ENCODE peak calls at places on chromosomes 11 and 22, in five cellular contexts. N is GM12878, E is epithelial cell of proximal tubule, Y is lower lobe of right lung, K is fibroblast of mammary gland. R is an unnamed sample.

GRCh38 chr11:125591659-125592304 is 870 bp upstream of the STT3A start:
- DNase-seq in K (peak), Y (peak), N (no peak), E (no peak), R (peak)

GRCh38 chr22:43819691-43820670 is 7.9 kb upstream of the EFCAB6 start:
- DNase-seq in E (no peak), N (no peak), K (no peak), Y (no peak), R (no peak)

GRCh38 chr11:78291754-78292108 is 103.0 kb downstream of the USP35 start:
- DNase-seq in N (no peak), E (no peak), Y (no peak), K (no peak), R (no peak)

GRCh38 chr11:10934293-10934850 is 76.5 kb upstream of the ZBED5 start:
- DNase-seq in N (no peak), E (no peak), K (no peak), Y (no peak), R (no peak)

GRCh38 chr11:124611016-124611571 is at the start of gene PANX3:
- DNase-seq in Y (no peak), K (no peak), E (no peak), N (no peak), R (no peak)

GRCh38 chr11:2419638-2420501 is 19.3 kb downstream of the TSSC4 start:
- DNase-seq in N (peak), K (peak), E (no peak), Y (peak), R (peak)

GRCh38 chr11:35035894-35036408 is 103.0 kb upstream of the CD44 start:
- DNase-seq in E (peak), Y (no peak), K (peak), N (peak), R (peak)

GRCh38 chr11:2102132-2102882 is 36.9 kb downstream of the IGF2 start:
- DNase-seq in N (no peak), E (no peak), K (no peak), Y (peak), R (no peak)

GRCh38 chr11:2129699-2130366 is 9.4 kb downstream of the IGF2 start:
- DNase-seq in K (no peak), N (no peak), E (no peak), Y (no peak), R (no peak)

GRCh38 chr22:32473388-32473952 is 1.1 kb upstream of the FBXO7 start:
- DNase-seq in K (peak), E (no peak), Y (no peak), N (peak), R (no peak)

GRCh38 chr11:30481816-30482215 is 104.3 kb downstream of the MPPED2 start:
- DNase-seq in K (no peak), E (no peak), Y (no peak), N (no peak), R (no peak)

GRCh38 chr11:14687943-14688627 is 44.5 kb downstream of the PDE3B start:
- DNase-seq in Y (no peak), K (no peak), N (no peak), E (no peak), R (no peak)

GRCh38 chr11:34653031-34653430 is 32.1 kb downstream of the EHF start:
- DNase-seq in K (no peak), N (no peak), Y (no peak), E (no peak), R (no peak)

GRCh38 chr11:5234390-5234834 is at the start of gene HBD:
- DNase-seq in Y (no peak), K (no peak), E (no peak), N (no peak), R (no peak)

GRCh38 chr22:32466496-32466895 is 2.2 kb upstream of the BPIFC start:
- DNase-seq in E (no peak), K (peak), Y (no peak), N (no peak), R (no peak)

GRCh38 chr11:109994896-109995295 is 98.3 kb upstream of the ZC3H12C start:
- DNase-seq in K (peak), Y (no peak), E (no peak), N (no peak), R (no peak)

GRCh38 chr22:46537946-46538815 is 761 bp upstream of the CELSR1 start:
- DNase-seq in N (no peak), E (no peak), Y (no peak), K (peak), R (no peak)

GRCh38 chr22:40690370-40690769 is 11.1 kb downstream of the MCHR1 start:
- DNase-seq in Y (no peak), K (no peak), N (no peak), E (no peak), R (no peak)

GRCh38 chr11:63993100-63993499 is 6.9 kb downstream of the OTUB1 start:
- DNase-seq in E (no peak), Y (no peak), N (no peak), K (no peak), R (no peak)

GRCh38 chr22:22397875-22398524 is 110.5 kb downstream of the ZNF280B start:
- DNase-seq in N (no peak), K (no peak), E (no peak), Y (no peak), R (no peak)
- H3K4me3 ChIP-seq in N (no peak), K (no peak), E (no peak), Y (no peak), R (no peak)

GRCh38 chr11:95790123-95790932 is at the start of gene CEP57:
- DNase-seq in N (peak), E (peak), Y (peak), K (peak), R (peak)

GRCh38 chr11:95791385-95792033 is 1.2 kb downstream of the CEP57 start:
- DNase-seq in N (no peak), Y (no peak), K (no peak), E (no peak), R (no peak)

GRCh38 chr11:95790933-95791247 is 592 bp downstream of the CEP57 start:
- DNase-seq in E (no peak), N (peak), K (peak), Y (peak), R (no peak)

GRCh38 chr11:95789506-95790122 is at the start of gene FAM76B:
- DNase-seq in E (peak), Y (peak), N (peak), K (peak), R (peak)

DNA sequence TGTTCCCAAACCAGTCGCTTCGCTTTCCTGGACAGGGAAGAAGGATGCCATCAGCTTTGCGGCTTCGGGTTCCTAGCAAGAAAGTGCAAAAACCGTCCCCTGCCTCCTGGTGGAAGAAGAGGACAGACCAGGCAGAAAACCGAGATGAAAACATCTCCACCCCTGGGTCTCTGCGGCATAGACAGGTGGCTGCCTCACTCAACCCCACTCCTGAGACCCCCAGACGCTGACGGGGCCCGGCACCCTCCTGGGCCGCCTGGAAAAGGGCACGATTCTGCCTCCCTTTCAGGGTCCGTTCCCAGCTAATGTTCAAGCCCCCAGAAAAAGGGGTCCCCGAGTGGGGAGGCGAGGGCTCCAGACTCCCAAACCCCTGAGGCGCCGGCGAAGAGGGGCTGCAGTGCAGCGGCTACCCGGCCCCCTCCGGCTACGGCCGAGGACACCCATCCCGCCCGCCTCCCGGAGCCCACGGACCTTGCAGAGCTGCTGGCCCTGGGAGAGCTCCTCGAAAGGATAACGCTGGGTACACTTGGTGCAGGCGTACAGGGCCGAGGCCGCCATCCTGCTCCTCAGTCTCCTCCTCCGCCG is 569 bp downstream of the FAM76B start:
- DNase-seq in N (no peak), Y (no peak), K (peak), E (no peak), R (no peak)
- TF ChIP-seq CTCF in N (peak), Y (no peak), K (peak), E (peak), R (peak)

GRCh38 chr11:27696961-27697360 is 3.3 kb downstream of the BDNF start:
- DNase-seq in E (no peak), Y (no peak), N (no peak), K (no peak), R (no peak)
- H3K4me3 ChIP-seq in E (no peak), Y (no peak), N (no peak), K (no peak), R (no peak)

GRCh38 chr11:20353829-20354434 is 9.6 kb upstream of the HTATIP2 start:
- DNase-seq in N (no peak), E (no peak), K (peak), Y (no peak), R (no peak)
- TF ChIP-seq CTCF in N (peak), E (peak), K (peak), Y (peak), R (peak)

DNA sequence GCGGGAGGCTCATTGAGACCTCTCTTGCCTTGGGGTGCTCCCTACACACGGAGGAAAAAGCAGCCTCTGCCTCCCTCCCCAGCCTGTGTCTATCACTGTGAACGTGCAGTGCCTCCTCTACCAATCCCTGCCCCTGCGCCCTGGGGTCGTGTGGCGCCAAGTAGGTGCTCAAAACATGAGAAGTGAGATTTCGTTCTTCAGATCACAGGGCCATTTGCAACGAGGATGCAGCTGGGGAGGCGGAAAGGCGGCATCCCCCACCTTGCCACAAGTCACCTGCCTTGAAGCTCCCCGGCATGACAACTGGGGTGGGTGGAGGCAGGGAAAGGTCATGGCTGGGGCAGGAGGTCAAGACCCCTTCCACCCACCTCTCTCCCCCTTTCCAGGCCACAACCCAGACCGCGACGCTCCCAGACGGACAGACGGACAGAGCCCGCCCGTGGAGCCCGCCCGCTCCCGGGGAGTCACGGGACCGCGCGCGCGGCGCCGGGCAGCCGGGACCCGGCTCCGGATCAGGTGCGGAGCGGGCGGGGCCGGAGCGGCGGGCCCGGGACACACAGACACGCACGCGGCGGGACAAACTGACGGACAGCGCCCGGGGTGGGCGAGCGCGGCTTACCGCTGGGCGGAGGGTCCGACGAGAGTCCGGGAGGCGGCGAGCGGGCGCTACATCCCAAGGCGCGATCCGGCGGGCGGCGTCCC is 487 bp downstream of the KCNJ4 start:
- DNase-seq in Y (no peak), E (no peak), N (no peak), K (no peak), R (peak)
- H3K4me3 ChIP-seq in Y (peak), E (no peak), N (no peak), K (no peak), R (peak)

GRCh38 chr11:12808519-12808918 is 134.3 kb downstream of the TEAD1 start:
- DNase-seq in Y (no peak), N (no peak), E (no peak), K (peak), R (no peak)
- TF ChIP-seq CTCF in Y (no peak), N (no peak), E (no peak), K (no peak), R (no peak)

DNA sequence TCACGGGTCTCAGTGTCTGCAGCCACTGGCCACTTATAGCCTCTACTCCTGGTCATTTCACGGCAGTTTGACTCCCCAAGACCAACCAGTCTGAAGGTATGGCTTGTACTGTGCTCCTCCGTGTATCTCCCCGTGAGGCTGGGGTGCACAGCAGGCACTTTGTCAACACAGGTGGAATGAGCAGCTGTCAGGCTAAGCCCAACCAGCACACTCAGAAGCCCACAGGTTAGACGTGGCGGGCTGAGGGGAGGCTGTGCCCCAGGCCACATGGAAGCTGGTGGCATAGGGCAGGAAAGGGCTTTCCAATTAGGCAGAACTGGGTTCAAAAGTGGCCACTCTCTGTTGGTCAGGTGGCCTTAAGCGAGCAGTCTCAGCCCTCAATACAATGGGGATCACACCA is 7.0 kb downstream of the TP53I11 start:
- DNase-seq in Y (no peak), N (no peak), E (no peak), K (no peak), R (no peak)
- H3K4me3 ChIP-seq in Y (no peak), N (no peak), E (no peak), K (no peak), R (no peak)